ENCODE peak calls at places on chromosomes 4 and X, in four cellular contexts. F is psoas muscle, Y is right lobe of liver, K is mucosa of descending colon. I is an unnamed sample.

GRCh38 chrX:17038681-17039161 is 92.3 kb downstream of the REPS2 start:
- DNase-seq in F (no peak), K (no peak), Y (no peak), I (peak; percentile 89)

GRCh38 chr4:55118397-55118796 is 7.0 kb downstream of the KDR start:
- DNase-seq in K (no peak), F (no peak), Y (no peak), I (no peak)

GRCh38 chr4:188623314-188623854 is 484.1 kb downstream of the TRIML1 start:
- DNase-seq in F (no peak), K (no peak), Y (no peak), I (no peak)

GRCh38 chr4:126851391-126851790 is 781.4 kb upstream of the INTU start:
- DNase-seq in Y (no peak), K (no peak), F (no peak), I (no peak)

GRCh38 chr4:88964450-88964849 is 92.5 kb downstream of the FAM13A start:
- DNase-seq in Y (no peak), K (no peak), F (no peak), I (peak; percentile 28)

GRCh38 chr4:143337600-143338287 is 1.1 kb downstream of the GAB1 start:
- DNase-seq in F (peak; percentile 50), K (peak; percentile 83), Y (peak; percentile 65), I (peak; percentile 63)

GRCh38 chr4:83011779-83012630 is 1.4 kb upstream of the LIN54 start:
- DNase-seq in Y (peak; percentile 43), K (peak; percentile 70), F (peak; percentile 38), I (no peak)

GRCh38 chrX:13770013-13770412 is 35.5 kb downstream of the OFD1 start:
- DNase-seq in K (no peak), F (no peak), Y (no peak), I (no peak)

GRCh38 chrX:66054978-66055377 is 15.1 kb upstream of the VSIG4 start:
- DNase-seq in K (no peak), F (no peak), Y (no peak), I (no peak)

GRCh38 chrX:120315776-120316175 is 4.5 kb upstream of the TMEM255A start:
- DNase-seq in Y (no peak), K (no peak), F (no peak), I (no peak)

GRCh38 chr4:173642509-173642908 is 112.5 kb upstream of the HAND2 start:
- DNase-seq in K (no peak), F (no peak), Y (no peak), I (no peak)

GRCh38 chr4:86593726-86594558 is at the start of gene PTPN13:
- DNase-seq in K (peak; percentile 94), F (peak; percentile 93), Y (peak; percentile 89), I (peak; percentile 99)
- H3K4me3 ChIP-seq in K (peak within 1 kb of the TSS; percentile 17), F (peak within 1 kb of the TSS; percentile 67), Y (peak within 1 kb of the TSS; percentile 45), I (peak within 1 kb of the TSS; percentile 93)

DNA sequence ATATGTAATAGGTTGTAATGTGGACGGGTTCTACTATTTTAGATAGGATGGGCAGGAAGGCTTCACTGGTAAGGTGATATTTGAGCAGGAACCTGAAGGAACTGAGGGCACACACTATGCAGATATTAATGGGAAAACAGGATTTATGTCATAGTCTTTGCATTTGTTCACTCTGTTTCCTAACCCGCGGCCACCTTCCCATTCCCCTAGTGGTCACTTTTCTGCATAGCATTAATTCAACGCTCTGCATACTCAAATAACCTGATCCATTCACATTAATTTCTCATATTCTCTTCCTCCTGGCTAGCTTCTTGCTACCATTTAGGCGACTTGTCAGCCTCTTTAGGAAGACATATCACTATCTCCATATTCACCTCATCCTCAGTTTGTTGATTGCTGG is 61.5 kb downstream of the GSPT2 start:
- DNase-seq in Y (no peak), K (no peak), F (no peak), I (no peak)
- H3K4me3 ChIP-seq in Y (no peak overlapping the region), K (no peak overlapping the region), F (no peak overlapping the region), I (no peak overlapping the region)

DNA sequence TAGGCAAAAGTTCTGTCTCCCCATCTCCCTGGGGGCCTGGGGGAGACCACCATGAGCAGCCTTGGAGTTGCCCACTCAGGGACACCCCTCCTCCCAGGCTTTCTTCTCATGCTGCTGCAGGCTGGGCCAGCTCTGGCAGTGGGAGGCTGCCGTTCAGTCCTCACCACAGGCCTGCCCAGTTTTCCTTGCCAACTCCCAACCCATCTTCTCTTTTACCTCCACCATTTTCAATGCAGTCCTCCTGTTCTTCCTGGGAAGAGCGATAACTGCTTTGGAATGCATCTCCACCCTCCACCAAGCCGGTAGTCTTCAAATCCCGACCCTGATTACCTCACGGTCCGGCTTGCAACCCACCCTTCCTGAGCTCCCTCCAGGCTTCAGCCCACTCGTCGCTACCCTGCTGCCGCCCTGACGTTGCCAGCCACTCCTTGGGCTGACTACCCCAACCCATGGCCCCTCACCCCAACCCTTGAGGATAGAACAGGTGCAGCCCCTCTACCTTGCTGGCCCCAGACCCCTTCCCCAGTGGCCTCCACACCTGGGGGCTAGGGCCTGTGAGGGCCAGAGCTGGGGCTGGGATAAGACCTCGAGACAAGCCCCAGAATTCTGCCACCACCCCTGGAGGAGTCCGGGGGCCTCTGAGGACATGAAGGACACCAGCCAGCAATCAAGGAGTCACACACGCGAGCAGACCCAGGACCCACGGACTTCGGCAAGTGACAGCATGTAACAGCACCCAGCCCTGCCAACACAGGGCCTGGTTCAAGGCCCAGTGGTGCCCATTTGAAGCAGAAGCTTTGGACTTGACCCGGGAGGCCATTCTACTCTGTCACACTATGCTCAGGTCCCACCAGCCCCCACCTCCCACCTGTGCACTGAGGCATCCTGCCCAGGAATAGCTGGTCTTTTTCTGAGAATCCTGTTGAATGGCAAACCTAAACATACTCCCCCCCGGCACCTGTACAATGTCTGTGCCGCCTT is 9.2 kb downstream of the WDR1 start:
- DNase-seq in Y (no peak), K (peak; percentile 26), F (no peak), I (peak; percentile 46)
- H3K4me3 ChIP-seq in Y (no peak overlapping the region), K (no peak overlapping the region), F (peak overlapping the region; percentile 5), I (peak overlapping the region; percentile 2)

DNA sequence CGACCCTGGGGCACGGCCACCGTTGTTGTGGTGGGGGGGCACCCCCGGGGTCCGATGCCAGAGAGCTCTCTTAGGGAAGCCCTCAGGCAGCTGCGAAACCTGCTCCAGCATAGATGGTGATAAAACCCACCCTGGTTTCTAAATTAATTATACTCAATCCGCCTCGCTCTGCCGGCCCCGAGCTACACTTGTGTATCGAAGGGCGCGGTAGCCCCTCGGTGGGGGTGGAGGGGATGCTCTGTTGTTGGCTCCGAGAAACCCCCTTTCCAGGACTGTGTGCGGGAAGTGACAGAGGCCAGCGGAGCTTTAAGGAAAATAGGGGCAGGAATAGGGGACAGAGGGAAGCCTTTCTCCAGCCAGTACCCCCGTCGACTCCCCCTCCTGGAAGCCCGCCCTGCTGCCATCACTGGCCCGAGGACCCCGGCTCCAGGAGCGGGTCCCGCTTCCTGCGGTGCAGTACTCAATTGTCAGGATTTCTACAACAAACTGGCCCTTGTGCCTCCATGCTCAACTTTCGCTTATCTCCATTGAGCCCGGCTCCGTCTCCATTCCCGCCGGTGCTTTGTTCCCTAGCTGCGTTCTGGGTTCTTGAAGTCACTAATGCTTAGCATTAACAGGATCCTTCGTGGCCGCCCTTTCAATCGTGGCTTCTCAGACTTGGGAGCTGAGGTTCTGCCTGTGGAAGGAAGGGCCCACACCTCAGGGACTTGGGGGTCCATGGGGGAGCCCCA is 408.2 kb downstream of the BCOR start:
- DNase-seq in K (peak; percentile 38), Y (no peak), F (no peak), I (no peak)
- H3K4me3 ChIP-seq in K (no peak overlapping the region), Y (peak overlapping the region; percentile 42), F (peak overlapping the region; percentile 63), I (peak overlapping the region; percentile 41)

DNA sequence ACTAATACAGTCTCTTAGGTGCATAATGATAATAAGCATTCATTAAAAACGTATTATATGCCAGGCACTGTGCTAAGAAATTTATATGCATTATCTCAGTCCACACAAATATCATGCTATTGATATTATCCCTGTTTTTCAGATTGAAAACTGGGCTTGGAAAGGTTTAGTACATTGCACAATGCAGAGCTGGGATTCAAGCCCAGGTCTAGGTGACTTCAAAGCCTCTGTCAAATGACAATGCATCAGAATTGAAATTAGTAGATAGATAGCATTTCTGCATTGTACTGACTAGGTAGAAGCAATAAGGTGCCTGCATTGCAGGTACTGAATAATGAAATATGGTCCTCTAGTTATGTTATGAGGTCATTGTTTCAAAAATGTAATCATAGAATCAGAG is 18.2 kb upstream of the SCOC start:
- DNase-seq in F (no peak), K (no peak), Y (no peak), I (no peak)
- H3K4me3 ChIP-seq in F (no peak overlapping the region), K (no peak overlapping the region), Y (no peak overlapping the region), I (no peak overlapping the region)

GRCh38 chr4:41257901-41258300 is 1.2 kb downstream of the UCHL1 start:
- DNase-seq in F (no peak), Y (no peak), K (no peak), I (no peak)
- H3K4me3 ChIP-seq in F (peak overlapping the region; percentile 64), Y (peak overlapping the region; percentile 33), K (no peak overlapping the region), I (peak overlapping the region; percentile 67)

GRCh38 chr4:186244835-186245234 is 17.5 kb downstream of the KLKB1 start:
- DNase-seq in K (no peak), Y (no peak), F (no peak), I (no peak)
- H3K4me3 ChIP-seq in K (no peak overlapping the region), Y (no peak overlapping the region), F (no peak overlapping the region), I (no peak overlapping the region)

GRCh38 chr4:101954351-101954750 is 163.8 kb downstream of the BANK1 start:
- DNase-seq in F (no peak), Y (no peak), K (no peak), I (peak; percentile 20)

GRCh38 chr4:101954975-101955678 is 164.6 kb downstream of the BANK1 start:
- DNase-seq in F (no peak), K (no peak), Y (no peak), I (no peak)

GRCh38 chr4:101956068-101956805 is 165.7 kb downstream of the BANK1 start:
- DNase-seq in K (no peak), Y (no peak), F (no peak), I (peak; percentile 3)

GRCh38 chr4:101952985-101953384 is 162.5 kb downstream of the BANK1 start:
- DNase-seq in Y (no peak), K (no peak), F (no peak), I (no peak)

DNA sequence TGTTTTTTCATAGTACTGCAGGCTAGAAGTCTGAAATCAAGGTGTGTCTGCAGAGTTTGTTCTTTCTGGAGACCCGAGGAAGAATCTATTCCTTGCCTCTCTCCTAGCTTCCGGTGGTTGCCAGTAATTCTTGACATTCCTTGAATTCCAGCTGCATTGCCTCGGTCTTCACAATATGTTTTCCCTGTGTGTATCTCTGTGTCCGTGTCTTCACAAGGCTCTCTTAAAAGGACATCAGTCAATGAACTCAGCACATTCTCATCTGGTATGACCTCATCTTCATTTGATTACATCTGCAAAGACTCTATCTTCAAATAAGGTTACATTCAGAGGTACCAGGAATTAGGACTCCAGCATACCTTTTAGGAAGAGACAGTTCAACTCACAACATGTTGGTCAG is 163.4 kb downstream of the BANK1 start:
- DNase-seq in Y (no peak), F (no peak), K (no peak), I (peak; percentile 57)
- H3K4me3 ChIP-seq in Y (no peak overlapping the region), F (no peak overlapping the region), K (no peak overlapping the region), I (no peak overlapping the region)

GRCh38 chrX:131577433-131577832 is 33.6 kb downstream of the OR13H1 start:
- DNase-seq in Y (no peak), F (no peak), K (no peak), I (no peak)
- H3K4me3 ChIP-seq in Y (no peak overlapping the region), F (no peak overlapping the region), K (no peak overlapping the region), I (no peak overlapping the region)

GRCh38 chr4:116180056-116180690 is 905.2 kb downstream of the TRAM1L1 start:
- DNase-seq in F (no peak), Y (no peak), K (no peak), I (peak; percentile 3)

GRCh38 chr4:116183241-116183640 is 902.1 kb downstream of the TRAM1L1 start:
- DNase-seq in F (no peak), K (no peak), Y (no peak), I (no peak)
- H3K4me3 ChIP-seq in F (no peak overlapping the region), K (no peak overlapping the region), Y (no peak overlapping the region), I (no peak overlapping the region)

I was measured in cardiac fibroblast.